ENCODE peak calls at places on chromosome 7, in eight cellular contexts. F, U, M, C, O, S, P and H are unnamed samples.

GRCh38 chr7:32428546-32428945 is 61.6 kb downstream of the LSM5 start:
- DNase-seq in O (no peak), S (no peak), F (no peak), C (no peak), U (no peak), P (no peak), M (no peak), H (no peak)

GRCh38 chr7:7564323-7564780 is 2.3 kb upstream of the MIOS start:
- DNase-seq in S (no peak), M (peak), O (peak), P (no peak), U (peak), F (peak), C (peak), H (no peak)

GRCh38 chr7:23183279-23184012 is 1.6 kb downstream of the NUP42 start:
- DNase-seq in U (no peak), S (no peak), P (no peak), O (no peak), F (no peak), C (no peak), M (no peak), H (no peak)

GRCh38 chr7:81159402-81159801 is 240.6 kb upstream of the SEMA3C start:
- DNase-seq in P (no peak), M (no peak), O (no peak), U (peak), C (peak), S (no peak), F (peak), H (no peak)

GRCh38 chr7:1712907-1713501 is 42.9 kb downstream of the ELFN1 start:
- DNase-seq in P (no peak), M (no peak), U (no peak), F (no peak), C (no peak), O (no peak), S (no peak), H (no peak)

GRCh38 chr7:22361795-22362194 is 4.8 kb upstream of the RAPGEF5 start:
- DNase-seq in S (no peak), C (peak), P (no peak), M (no peak), U (no peak), O (no peak), F (no peak), H (no peak)

GRCh38 chr7:158432369-158433270 is 155.0 kb downstream of the PTPRN2 start:
- DNase-seq in O (no peak), P (no peak), C (no peak), U (peak), S (no peak), M (no peak), F (peak), H (no peak)

GRCh38 chr7:520503-521161 is 986 bp upstream of the PDGFA start:
- DNase-seq in U (no peak), S (no peak), F (no peak), P (no peak), M (no peak), O (no peak), C (no peak), H (no peak)

GRCh38 chr7:2521952-2522591 is 2.5 kb downstream of the LFNG start:
- DNase-seq in U (peak), S (no peak), O (no peak), C (peak), F (no peak), M (no peak), P (no peak), H (peak)

GRCh38 chr7:28140964-28141363 is 39.6 kb downstream of the JAZF1 start:
- DNase-seq in P (no peak), M (no peak), C (no peak), U (no peak), F (no peak), O (no peak), S (no peak), H (no peak)

GRCh38 chr7:46607176-46607575 is 686.1 kb upstream of the IGFBP3 start:
- DNase-seq in S (no peak), M (no peak), F (no peak), C (no peak), U (no peak), P (no peak), O (no peak), H (no peak)

GRCh38 chr7:134691820-134692705 is 45.4 kb downstream of the BPGM start:
- DNase-seq in F (peak), O (no peak), C (peak), U (no peak), P (no peak), M (no peak), S (no peak), H (no peak)

GRCh38 chr7:29622335-29623265 is 59.0 kb downstream of the PRR15 start:
- DNase-seq in U (peak), P (no peak), C (peak), O (peak), S (no peak), M (peak), F (peak), H (no peak)